ENCODE peak calls at places on chromosomes 16 and 17, in eight cellular contexts. T is PC-3, P is dorsolateral prefrontal cortex, U is BJ, D is foreskin fibroblast, R is pancreas, Y is heart right ventricle, S is A549. A is an unnamed sample.

GRCh38 chr16:12573730-12574383 is 229.8 kb downstream of the CPPED1 start:
- DNase-seq in T (peak; percentile 61), P (no peak), U (no peak), D (peak; percentile 49), R (no peak), Y (peak; percentile 42), S (peak; percentile 73), A (peak; percentile 5)

GRCh38 chr17:17416400-17417360 is 60.1 kb upstream of the MED9 start:
- DNase-seq in T (peak; percentile 93), P (no peak), U (peak; percentile 51), D (peak; percentile 83), R (no peak), Y (no peak), S (peak; percentile 41), A (peak; percentile 89)

GRCh38 chr17:75084039-75084660 is 3.6 kb upstream of the SLC16A5 start:
- DNase-seq in T (peak; percentile 37), P (no peak), U (no peak), D (peak; percentile 42), R (no peak), Y (no peak), S (no peak), A (no peak)

GRCh38 chr16:83743241-83743640 is 64.5 kb upstream of the HSBP1 start:
- DNase-seq in T (no peak), P (no peak), U (no peak), D (no peak), R (no peak), Y (no peak), S (no peak), A (no peak)

GRCh38 chr17:12133183-12133582 is 112.5 kb downstream of the MAP2K4 start:
- DNase-seq in T (no peak), P (no peak), U (no peak), D (no peak), R (no peak), Y (no peak), S (no peak), A (no peak)

GRCh38 chr17:29640981-29641642 is 18.4 kb upstream of the CORO6 start:
- DNase-seq in T (no peak), P (no peak), U (no peak), D (no peak), R (no peak), Y (no peak), S (no peak), A (no peak)

GRCh38 chr17:45826919-45827628 is 17.6 kb upstream of the SPPL2C start:
- DNase-seq in T (no peak), P (no peak), U (no peak), D (no peak), R (no peak), Y (no peak), S (no peak), A (no peak)

GRCh38 chr17:80220709-80221215 is 535 bp downstream of the SLC26A11 start:
- DNase-seq in T (no peak), P (peak; percentile 45), U (no peak), D (peak; percentile 52), R (peak; percentile 59), Y (no peak), S (peak; percentile 46), A (no peak)

GRCh38 chr16:67406111-67406593 is 10.1 kb downstream of the ZDHHC1 start:
- DNase-seq in T (no peak), P (no peak), U (no peak), D (peak; percentile 72), R (no peak), Y (peak; percentile 51), S (no peak), A (no peak)

GRCh38 chr17:3681565-3681964 is 13.0 kb downstream of the EMC6 start:
- DNase-seq in T (no peak), P (no peak), U (no peak), D (no peak), R (no peak), Y (no peak), S (no peak), A (no peak)

GRCh38 chr17:48162946-48163506 is 55.5 kb downstream of the SNX11 start:
- DNase-seq in T (peak; percentile 26), P (no peak), U (no peak), D (no peak), R (peak; percentile 41), Y (no peak), S (peak; percentile 43), A (no peak)

GRCh38 chr16:66701061-66701460 is 4.5 kb upstream of the CMTM4 start:
- DNase-seq in T (no peak), P (no peak), U (no peak), D (no peak), R (no peak), Y (no peak), S (no peak), A (no peak)

GRCh38 chr16:89478576-89479221 is 11.7 kb downstream of the ANKRD11 start:
- DNase-seq in T (peak; percentile 60), P (no peak), U (no peak), D (peak; percentile 70), R (peak; percentile 18), Y (no peak), S (no peak), A (peak; percentile 96)

GRCh38 chr16:69108069-69108904 is 2.8 kb downstream of the HAS3 start:
- DNase-seq in T (peak; percentile 27), P (no peak), U (no peak), D (no peak), R (no peak), Y (no peak), S (no peak), A (no peak)

GRCh38 chr16:16019488-16019887 is 70.1 kb downstream of the ABCC1 start:
- DNase-seq in T (peak; percentile 80), P (no peak), U (no peak), D (peak; percentile 72), R (no peak), Y (no peak), S (peak; percentile 82), A (peak; percentile 62)

GRCh38 chr16:14564323-14564722 is 65.7 kb downstream of the PARN start:
- DNase-seq in T (peak; percentile 68), P (no peak), U (no peak), D (no peak), R (peak; percentile 66), Y (no peak), S (no peak), A (peak; percentile 93)

GRCh38 chr17:58327363-58328194 is 1.0 kb downstream of the TSPOAP1 start:
- DNase-seq in T (no peak), P (peak; percentile 30), U (no peak), D (no peak), R (no peak), Y (no peak), S (no peak), A (no peak)

GRCh38 chr16:84390131-84390785 is 21.9 kb downstream of the ATP2C2 start:
- DNase-seq in T (peak; percentile 6), P (no peak), U (no peak), D (no peak), R (no peak), Y (no peak), S (no peak), A (no peak)

GRCh38 chr17:18191071-18191667 is 7.5 kb downstream of the ALKBH5 start:
- DNase-seq in T (no peak), P (no peak), U (no peak), D (peak; percentile 10), R (peak; percentile 79), Y (no peak), S (no peak), A (no peak)

GRCh38 chr17:73304971-73305786 is 6.6 kb downstream of the CDC42EP4 start:
- DNase-seq in T (peak; percentile 84), P (peak; percentile 54), U (peak; percentile 60), D (peak; percentile 93), R (no peak), Y (peak; percentile 71), S (peak; percentile 71), A (peak; percentile 52)

GRCh38 chr17:9700754-9701476 is 55.6 kb downstream of the USP43 start:
- DNase-seq in T (no peak), P (no peak), U (no peak), D (no peak), R (no peak), Y (no peak), S (no peak), A (no peak)

GRCh38 chr17:75241502-75241901 is 19.9 kb downstream of the GGA3 start:
- DNase-seq in T (no peak), P (no peak), U (no peak), D (no peak), R (no peak), Y (no peak), S (no peak), A (no peak)

GRCh38 chr16:31214705-31215286 is 877 bp downstream of the TRIM72 start:
- DNase-seq in T (no peak), P (peak; percentile 47), U (no peak), D (no peak), R (no peak), Y (no peak), S (no peak), A (no peak)
- H3K4me3 ChIP-seq in T (peak overlapping the region; percentile 68), P (peak overlapping the region; percentile 61), U (peak overlapping the region; percentile 43), D (peak overlapping the region; percentile 45), R (peak overlapping the region; percentile 59), Y (peak overlapping the region; percentile 61), S (peak overlapping the region; percentile 53), A (peak overlapping the region; percentile 29)

GRCh38 chr16:2005646-2006045 is 4.0 kb downstream of the ZNF598 start:
- DNase-seq in T (no peak), P (peak; percentile 69), U (no peak), D (no peak), R (peak; percentile 74), Y (no peak), S (no peak), A (no peak)
- TF ChIP-seq CTCF in T (no peak), P (peak; percentile 32), U (no peak), D (no peak), R (no peak), Y (no peak), S (peak; percentile 14), A (no peak)

GRCh38 chr17:42409467-42410351 is 13.3 kb downstream of the CAVIN1 start:
- DNase-seq in T (no peak), P (no peak), U (peak; percentile 70), D (peak; percentile 95), R (no peak), Y (peak; percentile 43), S (peak; percentile 99), A (peak; percentile 93)
- H3K4me3 ChIP-seq in T (no peak overlapping the region), P (no peak overlapping the region), U (no peak overlapping the region), D (peak overlapping the region; percentile 22), R (no peak overlapping the region), Y (peak overlapping the region; percentile 29), S (peak overlapping the region; percentile 5), A (no peak overlapping the region)

GRCh38 chr16:51508813-51509212 is 357.7 kb upstream of the SALL1 start:
- DNase-seq in T (no peak), P (no peak), U (no peak), D (peak; percentile 90), R (no peak), Y (no peak), S (no peak), A (no peak)

GRCh38 chr16:51507286-51507685 is 356.2 kb upstream of the SALL1 start:
- DNase-seq in T (no peak), P (no peak), U (no peak), D (no peak), R (no peak), Y (no peak), S (no peak), A (no peak)

GRCh38 chr16:51510416-51510815 is 359.3 kb upstream of the SALL1 start:
- DNase-seq in T (no peak), P (no peak), U (no peak), D (no peak), R (no peak), Y (no peak), S (no peak), A (no peak)

DNA sequence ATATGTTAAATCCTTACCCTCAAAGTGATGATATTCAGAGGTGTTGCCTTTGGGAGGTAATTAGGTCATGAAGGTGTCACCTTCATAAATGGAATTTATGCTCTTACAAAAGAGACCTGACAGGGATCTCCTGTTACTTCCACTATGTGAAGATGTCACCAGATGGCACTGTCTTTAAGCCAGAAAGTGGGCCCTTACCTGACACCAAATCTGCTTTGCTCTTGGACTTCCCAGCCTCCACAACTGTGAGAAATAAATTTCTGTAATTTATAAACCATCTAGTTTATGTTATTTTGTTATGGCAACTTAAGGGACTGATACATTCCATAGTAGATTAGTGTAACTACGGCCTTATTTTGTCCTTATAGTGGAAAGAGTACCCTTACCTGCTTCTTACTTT is 358.3 kb upstream of the SALL1 start:
- DNase-seq in T (no peak), P (no peak), U (no peak), D (no peak), R (no peak), Y (no peak), S (no peak), A (no peak)
- TF ChIP-seq CTCF in T (no peak), P (no peak), U (no peak), D (no peak), R (no peak), Y (no peak), S (no peak), A (no peak)

A was measured in bronchial epithelial cell.